ENCODE peak calls at places on chromosomes 5 and 9, in six cellular contexts. V, P, S, F, D and Q are unnamed samples.

GRCh38 chr9:18857334-18857733 is 175.7 kb downstream of the SAXO1 start:
- DNase-seq in F (no peak), D (no peak), S (no peak), P (no peak), V (no peak), Q (no peak)

GRCh38 chr5:140869555-140869886 is 764 bp downstream of the PCDHA11 start:
- DNase-seq in P (no peak), S (no peak), D (no peak), F (no peak), V (no peak), Q (no peak)

GRCh38 chr9:32672478-32672877 is 37.0 kb upstream of the TAF1L start:
- DNase-seq in F (no peak), P (no peak), D (no peak), S (no peak), V (no peak), Q (no peak)

GRCh38 chr9:136846376-136847064 is 2.7 kb upstream of the PHPT1 start:
- DNase-seq in V (no peak), D (no peak), P (no peak), S (no peak), F (no peak), Q (no peak)

GRCh38 chr9:96293481-96293880 is 8.5 kb downstream of the HSD17B3 start:
- DNase-seq in S (no peak), P (no peak), F (no peak), V (no peak), D (no peak), Q (no peak)

GRCh38 chr9:38068866-38069628 is at the start of gene SHB:
- DNase-seq in P (peak; percentile 62), F (peak; percentile 89), S (peak; percentile 91), D (peak; percentile 76), V (peak; percentile 84), Q (peak; percentile 88)

GRCh38 chr9:5899292-5899691 is 8.6 kb downstream of the MLANA start:
- DNase-seq in F (no peak), V (no peak), D (no peak), P (no peak), S (no peak), Q (no peak)

GRCh38 chr5:143340891-143341685 is 62.4 kb downstream of the NR3C1 start:
- DNase-seq in D (no peak), F (no peak), P (no peak), V (no peak), S (no peak), Q (no peak)

GRCh38 chr5:173534031-173534430 is 82.4 kb downstream of the BOD1 start:
- DNase-seq in F (no peak), V (no peak), D (no peak), P (no peak), S (no peak), Q (no peak)